ENCODE peak calls at places on chromosomes 16 and 17, in seven cellular contexts. One of them, this sample, is unnamed.
A peak's percentile ranks its signal among the peaks of the same experiment; 100 is the strongest.

GRCh38 chr16:85716680-85717038 is 27.9 kb upstream of the GINS2 start:
- DNase-seq in cardiac muscle cell: no peak
- DNase-seq in CD8-positive, alpha-beta T cell: no peak
- DNase-seq in kidney: no peak
- DNase-seq in HCT116: no peak
- DNase-seq in thyroid gland: no peak
- DNase-seq in adrenal gland: no peak
- DNase-seq in this sample: no peak

GRCh38 chr17:68344701-68345136 is 53.4 kb downstream of the ARSG start:
- DNase-seq in kidney: no peak
- DNase-seq in cardiac muscle cell: no peak
- DNase-seq in adrenal gland: no peak
- DNase-seq in CD8-positive, alpha-beta T cell: peak; percentile 75
- DNase-seq in HCT116: no peak
- DNase-seq in thyroid gland: no peak
- DNase-seq in this sample: no peak

GRCh38 chr16:72066747-72067146 is 3.7 kb downstream of the HPR start:
- DNase-seq in adrenal gland: peak; percentile 12
- DNase-seq in kidney: no peak
- DNase-seq in thyroid gland: no peak
- DNase-seq in cardiac muscle cell: peak; percentile 72
- DNase-seq in CD8-positive, alpha-beta T cell: no peak
- DNase-seq in HCT116: peak; percentile 13
- DNase-seq in this sample: no peak

GRCh38 chr17:56074366-56074765 is 78.9 kb upstream of the ANKFN1 start:
- DNase-seq in kidney: no peak
- DNase-seq in CD8-positive, alpha-beta T cell: no peak
- DNase-seq in thyroid gland: no peak
- DNase-seq in cardiac muscle cell: no peak
- DNase-seq in adrenal gland: no peak
- DNase-seq in HCT116: no peak
- DNase-seq in this sample: no peak

GRCh38 chr17:29341726-29342125 is 47.8 kb upstream of the NUFIP2 start:
- DNase-seq in cardiac muscle cell: no peak
- DNase-seq in kidney: no peak
- DNase-seq in thyroid gland: no peak
- DNase-seq in adrenal gland: no peak
- DNase-seq in CD8-positive, alpha-beta T cell: no peak
- DNase-seq in HCT116: no peak
- DNase-seq in this sample: no peak

GRCh38 chr17:36148559-36149295 is 27.7 kb downstream of the TBC1D3B start:
- DNase-seq in CD8-positive, alpha-beta T cell: peak; percentile 84
- DNase-seq in thyroid gland: peak; percentile 66
- DNase-seq in adrenal gland: peak; percentile 58
- DNase-seq in cardiac muscle cell: peak; percentile 74
- DNase-seq in kidney: no peak
- DNase-seq in HCT116: peak; percentile 68
- DNase-seq in this sample: peak; percentile 83

GRCh38 chr17:31487648-31488263 is 96.3 kb downstream of the RAB11FIP4 start:
- DNase-seq in thyroid gland: peak; percentile 97
- DNase-seq in adrenal gland: peak; percentile 90
- DNase-seq in CD8-positive, alpha-beta T cell: peak; percentile 98
- DNase-seq in kidney: peak; percentile 97
- DNase-seq in HCT116: peak; percentile 87
- DNase-seq in cardiac muscle cell: peak; percentile 94
- DNase-seq in this sample: peak; percentile 96

GRCh38 chr16:68370921-68371651 is 60.3 kb downstream of the PRMT7 start:
- DNase-seq in kidney: peak; percentile 70
- DNase-seq in CD8-positive, alpha-beta T cell: peak; percentile 80
- DNase-seq in HCT116: no peak
- DNase-seq in thyroid gland: no peak
- DNase-seq in adrenal gland: no peak
- DNase-seq in cardiac muscle cell: no peak
- DNase-seq in this sample: no peak

GRCh38 chr17:3964203-3965122 is at the start of gene ATP2A3:
- DNase-seq in CD8-positive, alpha-beta T cell: peak; percentile 83
- DNase-seq in kidney: peak; percentile 80
- DNase-seq in HCT116: no peak
- DNase-seq in cardiac muscle cell: peak; percentile 31
- DNase-seq in thyroid gland: no peak
- DNase-seq in adrenal gland: no peak
- DNase-seq in this sample: peak; percentile 81

GRCh38 chr16:86085795-86086194 is 186.8 kb downstream of the IRF8 start:
- DNase-seq in cardiac muscle cell: no peak
- DNase-seq in kidney: peak; percentile 15
- DNase-seq in HCT116: no peak
- DNase-seq in adrenal gland: peak; percentile 1
- DNase-seq in CD8-positive, alpha-beta T cell: no peak
- DNase-seq in thyroid gland: no peak
- DNase-seq in this sample: no peak

GRCh38 chr16:50540711-50541007 is 7.5 kb upstream of the NKD1 start:
- DNase-seq in adrenal gland: no peak
- DNase-seq in cardiac muscle cell: no peak
- DNase-seq in kidney: no peak
- DNase-seq in thyroid gland: no peak
- DNase-seq in CD8-positive, alpha-beta T cell: no peak
- DNase-seq in HCT116: no peak
- DNase-seq in this sample: no peak

GRCh38 chr17:40121886-40122465 is at the start of gene MSL1:
- DNase-seq in CD8-positive, alpha-beta T cell: peak; percentile 92
- DNase-seq in HCT116: no peak
- DNase-seq in thyroid gland: peak; percentile 88
- DNase-seq in adrenal gland: peak; percentile 88
- DNase-seq in cardiac muscle cell: peak; percentile 91
- DNase-seq in kidney: peak; percentile 96
- DNase-seq in this sample: peak; percentile 87

GRCh38 chr17:75778861-75779249 is 5.8 kb upstream of the UNK start:
- DNase-seq in kidney: no peak
- DNase-seq in HCT116: no peak
- DNase-seq in adrenal gland: no peak
- DNase-seq in CD8-positive, alpha-beta T cell: peak; percentile 76
- DNase-seq in cardiac muscle cell: peak; percentile 34
- DNase-seq in thyroid gland: no peak
- DNase-seq in this sample: peak; percentile 84

GRCh38 chr17:27526603-27527002 is 70.4 kb downstream of the KSR1 start:
- DNase-seq in kidney: no peak
- DNase-seq in adrenal gland: peak; percentile 51
- DNase-seq in HCT116: no peak
- DNase-seq in cardiac muscle cell: no peak
- DNase-seq in thyroid gland: peak; percentile 83
- DNase-seq in CD8-positive, alpha-beta T cell: no peak
- DNase-seq in this sample: peak; percentile 58

GRCh38 chr17:1398900-1399299 is 1.1 kb downstream of the YWHAE start:
- DNase-seq in adrenal gland: peak; percentile 32
- DNase-seq in kidney: no peak
- DNase-seq in cardiac muscle cell: peak; percentile 25
- DNase-seq in thyroid gland: no peak
- DNase-seq in HCT116: no peak
- DNase-seq in CD8-positive, alpha-beta T cell: no peak
- DNase-seq in this sample: no peak

GRCh38 chr17:61144137-61144536 is 255.5 kb upstream of the TBX2 start:
- DNase-seq in thyroid gland: no peak
- DNase-seq in kidney: no peak
- DNase-seq in CD8-positive, alpha-beta T cell: no peak
- DNase-seq in cardiac muscle cell: peak; percentile 24
- DNase-seq in HCT116: no peak
- DNase-seq in adrenal gland: no peak
- DNase-seq in this sample: no peak

GRCh38 chr17:61149106-61149505 is 250.5 kb upstream of the TBX2 start:
- DNase-seq in HCT116: no peak
- DNase-seq in adrenal gland: no peak
- DNase-seq in CD8-positive, alpha-beta T cell: no peak
- DNase-seq in cardiac muscle cell: no peak
- DNase-seq in kidney: no peak
- DNase-seq in thyroid gland: no peak
- DNase-seq in this sample: no peak

GRCh38 chr17:61140386-61140785 is 259.3 kb upstream of the TBX2 start:
- DNase-seq in thyroid gland: no peak
- DNase-seq in HCT116: no peak
- DNase-seq in kidney: no peak
- DNase-seq in cardiac muscle cell: no peak
- DNase-seq in CD8-positive, alpha-beta T cell: no peak
- DNase-seq in adrenal gland: no peak
- DNase-seq in this sample: no peak

GRCh38 chr17:61143026-61143425 is 256.6 kb upstream of the TBX2 start:
- DNase-seq in thyroid gland: no peak
- DNase-seq in HCT116: no peak
- DNase-seq in CD8-positive, alpha-beta T cell: no peak
- DNase-seq in cardiac muscle cell: no peak
- DNase-seq in kidney: no peak
- DNase-seq in adrenal gland: no peak
- DNase-seq in this sample: no peak

DNA sequence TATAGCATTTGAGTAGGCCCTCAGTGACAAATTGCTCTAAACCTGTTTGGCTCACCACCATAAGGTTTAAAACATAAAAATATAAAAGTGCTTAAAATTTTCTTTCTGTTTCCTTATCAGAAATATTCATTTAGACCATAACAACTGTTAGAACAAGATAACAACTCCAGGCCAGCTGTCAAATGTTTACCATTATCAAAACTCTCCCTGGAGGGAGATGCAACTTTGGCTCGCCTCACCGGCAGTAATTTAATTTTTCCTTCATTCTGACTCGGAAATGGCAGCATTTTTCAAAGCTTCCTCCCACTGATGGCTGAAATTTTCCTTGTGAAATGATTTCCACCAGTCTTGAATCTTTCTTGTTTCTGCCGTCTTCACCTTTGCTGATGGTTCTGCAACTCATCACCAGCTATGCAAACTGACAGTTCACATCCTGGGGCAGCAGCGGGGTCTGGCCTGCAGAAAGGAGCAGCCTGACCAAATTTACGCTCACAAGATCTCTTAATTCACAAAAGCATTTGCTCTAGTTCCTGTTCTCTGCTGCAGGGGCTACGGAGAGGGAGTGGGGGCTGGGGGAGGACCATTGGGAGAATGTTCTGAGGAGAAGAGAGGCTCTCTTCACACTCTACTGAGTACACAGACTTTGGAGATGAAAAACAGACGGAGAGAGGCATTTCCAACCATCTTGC is 254.6 kb upstream of the TBX2 start:
- DNase-seq in cardiac muscle cell: peak; percentile 52
- DNase-seq in adrenal gland: no peak
- DNase-seq in HCT116: no peak
- DNase-seq in CD8-positive, alpha-beta T cell: no peak
- DNase-seq in kidney: no peak
- DNase-seq in thyroid gland: peak; percentile 29
- DNase-seq in this sample: no peak
- TF ChIP-seq CTCF in cardiac muscle cell: no peak
- TF ChIP-seq CTCF in adrenal gland: no peak
- TF ChIP-seq CTCF in HCT116: no peak
- TF ChIP-seq CTCF in CD8-positive, alpha-beta T cell: no peak
- TF ChIP-seq CTCF in kidney: no peak
- TF ChIP-seq CTCF in thyroid gland: no peak
- TF ChIP-seq CTCF in this sample: no peak

DNA sequence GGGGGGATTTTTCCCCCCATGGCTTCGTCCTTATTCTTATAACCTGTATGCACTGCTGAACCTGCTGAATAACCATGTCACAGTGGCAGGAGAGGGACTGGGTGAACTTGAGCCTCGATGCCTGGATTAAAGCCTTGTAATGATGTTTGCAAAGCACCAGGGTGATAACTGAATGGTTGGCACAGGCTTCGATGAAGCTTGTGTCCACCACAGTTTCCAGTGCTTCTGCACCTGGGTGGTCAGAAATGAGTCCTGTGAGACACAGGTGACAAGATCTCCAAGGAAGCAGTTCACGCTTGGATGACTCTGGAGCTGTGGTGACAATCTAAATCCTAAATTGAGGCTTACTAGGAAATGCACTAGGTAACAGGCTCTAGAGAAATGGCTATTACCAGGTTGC is 729.3 kb downstream of the MAF start:
- DNase-seq in adrenal gland: no peak
- DNase-seq in thyroid gland: peak; percentile 25
- DNase-seq in HCT116: no peak
- DNase-seq in cardiac muscle cell: no peak
- DNase-seq in kidney: no peak
- DNase-seq in CD8-positive, alpha-beta T cell: no peak
- DNase-seq in this sample: no peak
- H3K4me1 ChIP-seq in adrenal gland: peaks cover 5% of the 10 kb centered on the region
- H3K4me1 ChIP-seq in thyroid gland: peaks cover 13% of the 10 kb centered on the region
- H3K4me1 ChIP-seq in HCT116: no peaks in the 10 kb centered on the region
- H3K4me1 ChIP-seq in cardiac muscle cell: no peaks in the 10 kb centered on the region
- H3K4me1 ChIP-seq in kidney: no peaks in the 10 kb centered on the region
- H3K4me1 ChIP-seq in CD8-positive, alpha-beta T cell: no peaks in the 10 kb centered on the region
- H3K4me1 ChIP-seq in this sample: no peaks in the 10 kb centered on the region

GRCh38 chr16:48261569-48261968 is 14.2 kb upstream of the ABCC11 start:
- DNase-seq in CD8-positive, alpha-beta T cell: no peak
- DNase-seq in HCT116: no peak
- DNase-seq in thyroid gland: no peak
- DNase-seq in adrenal gland: no peak
- DNase-seq in kidney: no peak
- DNase-seq in cardiac muscle cell: no peak
- DNase-seq in this sample: no peak

GRCh38 chr16:48252013-48252412 is 4.7 kb upstream of the ABCC11 start:
- DNase-seq in CD8-positive, alpha-beta T cell: no peak
- DNase-seq in thyroid gland: peak; percentile 75
- DNase-seq in adrenal gland: no peak
- DNase-seq in cardiac muscle cell: no peak
- DNase-seq in HCT116: no peak
- DNase-seq in kidney: no peak
- DNase-seq in this sample: no peak

GRCh38 chr16:48250520-48251278 is 3.4 kb upstream of the ABCC11 start:
- DNase-seq in thyroid gland: no peak
- DNase-seq in HCT116: no peak
- DNase-seq in adrenal gland: no peak
- DNase-seq in CD8-positive, alpha-beta T cell: no peak
- DNase-seq in kidney: no peak
- DNase-seq in cardiac muscle cell: no peak
- DNase-seq in this sample: no peak

GRCh38 chr16:48256579-48257177 is 9.3 kb upstream of the ABCC11 start:
- DNase-seq in cardiac muscle cell: no peak
- DNase-seq in HCT116: no peak
- DNase-seq in adrenal gland: no peak
- DNase-seq in kidney: no peak
- DNase-seq in CD8-positive, alpha-beta T cell: no peak
- DNase-seq in thyroid gland: no peak
- DNase-seq in this sample: no peak
- H3K36me3 ChIP-seq in cardiac muscle cell: peaks cover 36% of the 10 kb centered on the region
- H3K36me3 ChIP-seq in HCT116: peaks cover 14% of the 10 kb centered on the region
- H3K36me3 ChIP-seq in adrenal gland: no peaks in the 10 kb centered on the region
- H3K36me3 ChIP-seq in kidney: peaks cover 23% of the 10 kb centered on the region
- H3K36me3 ChIP-seq in CD8-positive, alpha-beta T cell: peaks cover 23% of the 10 kb centered on the region
- H3K36me3 ChIP-seq in thyroid gland: peaks cover 15% of the 10 kb centered on the region
- H3K36me3 ChIP-seq in this sample: no peaks in the 10 kb centered on the region

DNA sequence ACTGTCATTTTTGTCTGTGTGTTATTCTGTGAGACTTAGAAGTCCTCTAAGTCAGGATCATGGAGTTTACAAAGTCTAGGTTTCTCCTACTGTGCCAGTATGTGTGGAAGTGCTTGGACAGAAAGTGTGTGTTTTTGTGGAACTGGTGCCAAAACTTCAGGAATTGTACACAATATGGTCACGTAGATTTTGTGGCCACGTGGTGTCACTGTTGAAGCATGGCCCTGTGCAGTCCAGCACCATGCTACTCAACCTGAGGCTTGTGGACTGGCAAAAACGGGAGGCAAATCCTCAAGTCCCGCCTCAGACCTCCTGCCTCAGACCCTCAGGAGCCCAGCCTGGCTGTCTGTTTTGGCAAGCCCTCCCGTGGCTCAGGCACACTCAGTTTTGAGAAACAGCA is 16.7 kb upstream of the ALKBH5 start:
- DNase-seq in thyroid gland: no peak
- DNase-seq in HCT116: no peak
- DNase-seq in CD8-positive, alpha-beta T cell: no peak
- DNase-seq in adrenal gland: no peak
- DNase-seq in kidney: no peak
- DNase-seq in cardiac muscle cell: no peak
- DNase-seq in this sample: no peak
- TF ChIP-seq CTCF in thyroid gland: no peak
- TF ChIP-seq CTCF in HCT116: peak; percentile 34
- TF ChIP-seq CTCF in CD8-positive, alpha-beta T cell: no peak
- TF ChIP-seq CTCF in adrenal gland: no peak
- TF ChIP-seq CTCF in kidney: no peak
- TF ChIP-seq CTCF in cardiac muscle cell: peak; percentile 18
- TF ChIP-seq CTCF in this sample: no peak

This sample was measured in mucosa of descending colon.